ENCODE peak calls at places on chromosome 21, in eight cellular contexts. One of them, this sample, is unnamed.

GRCh38 chr21:41758550-41758949 is 8.3 kb downstream of the RIPK4 start:
- ATAC-seq in body of pancreas: no peak
- ATAC-seq in omental fat pad: no peak
- ATAC-seq in heart left ventricle: no peak
- ATAC-seq in natural killer cell: no peak
- ATAC-seq in activated B cell treated with CpG ODN at 0.5 μM for 24 hours: no peak
- ATAC-seq in GM23338: no peak
- ATAC-seq in GM12878: no peak
- ATAC-seq in this sample: no peak

GRCh38 chr21:42463861-42464515 is 32.0 kb downstream of the RSPH1 start:
- ATAC-seq in body of pancreas: no peak
- ATAC-seq in omental fat pad: no peak
- ATAC-seq in heart left ventricle: peak
- ATAC-seq in natural killer cell: peak
- ATAC-seq in activated B cell treated with CpG ODN at 0.5 μM for 24 hours: no peak
- ATAC-seq in GM23338: peak
- ATAC-seq in GM12878: peak
- ATAC-seq in this sample: peak

GRCh38 chr21:39874759-39875158 is 7.5 kb downstream of the PCP4 start:
- ATAC-seq in body of pancreas: no peak
- ATAC-seq in omental fat pad: no peak
- ATAC-seq in heart left ventricle: no peak
- ATAC-seq in natural killer cell: no peak
- ATAC-seq in activated B cell treated with CpG ODN at 0.5 μM for 24 hours: no peak
- ATAC-seq in GM23338: no peak
- ATAC-seq in GM12878: no peak
- ATAC-seq in this sample: no peak

GRCh38 chr21:46472246-46472645 is 13.6 kb downstream of the DIP2A start:
- ATAC-seq in body of pancreas: no peak
- ATAC-seq in omental fat pad: no peak
- ATAC-seq in heart left ventricle: peak
- ATAC-seq in natural killer cell: peak
- ATAC-seq in activated B cell treated with CpG ODN at 0.5 μM for 24 hours: no peak
- ATAC-seq in GM23338: no peak
- ATAC-seq in GM12878: no peak
- ATAC-seq in this sample: no peak

GRCh38 chr21:42739061-42739931 is 85.9 kb downstream of the PDE9A start:
- ATAC-seq in body of pancreas: no peak
- ATAC-seq in omental fat pad: no peak
- ATAC-seq in heart left ventricle: no peak
- ATAC-seq in natural killer cell: no peak
- ATAC-seq in activated B cell treated with CpG ODN at 0.5 μM for 24 hours: no peak
- ATAC-seq in GM23338: no peak
- ATAC-seq in GM12878: no peak
- ATAC-seq in this sample: no peak

GRCh38 chr21:33071878-33072306 is 2.0 kb downstream of the OLIG1 start:
- ATAC-seq in body of pancreas: no peak
- ATAC-seq in omental fat pad: peak
- ATAC-seq in heart left ventricle: no peak
- ATAC-seq in natural killer cell: no peak
- ATAC-seq in activated B cell treated with CpG ODN at 0.5 μM for 24 hours: no peak
- ATAC-seq in GM23338: peak
- ATAC-seq in GM12878: no peak
- ATAC-seq in this sample: no peak

GRCh38 chr21:45891388-45892155 is 90.0 kb upstream of the COL6A1 start:
- ATAC-seq in body of pancreas: no peak
- ATAC-seq in omental fat pad: peak
- ATAC-seq in heart left ventricle: no peak
- ATAC-seq in natural killer cell: no peak
- ATAC-seq in activated B cell treated with CpG ODN at 0.5 μM for 24 hours: no peak
- ATAC-seq in GM23338: no peak
- ATAC-seq in GM12878: no peak
- ATAC-seq in this sample: no peak

GRCh38 chr21:38488640-38489282 is 9.5 kb downstream of the ERG start:
- ATAC-seq in body of pancreas: no peak
- ATAC-seq in omental fat pad: no peak
- ATAC-seq in heart left ventricle: peak
- ATAC-seq in natural killer cell: no peak
- ATAC-seq in activated B cell treated with CpG ODN at 0.5 μM for 24 hours: no peak
- ATAC-seq in GM23338: no peak
- ATAC-seq in GM12878: no peak
- ATAC-seq in this sample: no peak

GRCh38 chr21:32611471-32611997 is 643 bp downstream of the CFAP298 start:
- ATAC-seq in body of pancreas: no peak
- ATAC-seq in omental fat pad: no peak
- ATAC-seq in heart left ventricle: peak
- ATAC-seq in natural killer cell: no peak
- ATAC-seq in activated B cell treated with CpG ODN at 0.5 μM for 24 hours: peak
- ATAC-seq in GM23338: peak
- ATAC-seq in GM12878: peak
- ATAC-seq in this sample: no peak

GRCh38 chr21:23968722-23969647 is 1638.3 kb downstream of the MRPL39 start:
- ATAC-seq in body of pancreas: peak
- ATAC-seq in omental fat pad: no peak
- ATAC-seq in heart left ventricle: no peak
- ATAC-seq in natural killer cell: peak
- ATAC-seq in activated B cell treated with CpG ODN at 0.5 μM for 24 hours: peak
- ATAC-seq in GM23338: peak
- ATAC-seq in GM12878: peak
- ATAC-seq in this sample: no peak
- TF ChIP-seq CTCF in body of pancreas: no peak
- TF ChIP-seq CTCF in omental fat pad: no peak
- TF ChIP-seq CTCF in heart left ventricle: peak
- TF ChIP-seq CTCF in natural killer cell: peak
- TF ChIP-seq CTCF in activated B cell treated with CpG ODN at 0.5 μM for 24 hours: no peak
- TF ChIP-seq CTCF in GM23338: peak
- TF ChIP-seq CTCF in GM12878: peak
- TF ChIP-seq CTCF in this sample: no peak

DNA sequence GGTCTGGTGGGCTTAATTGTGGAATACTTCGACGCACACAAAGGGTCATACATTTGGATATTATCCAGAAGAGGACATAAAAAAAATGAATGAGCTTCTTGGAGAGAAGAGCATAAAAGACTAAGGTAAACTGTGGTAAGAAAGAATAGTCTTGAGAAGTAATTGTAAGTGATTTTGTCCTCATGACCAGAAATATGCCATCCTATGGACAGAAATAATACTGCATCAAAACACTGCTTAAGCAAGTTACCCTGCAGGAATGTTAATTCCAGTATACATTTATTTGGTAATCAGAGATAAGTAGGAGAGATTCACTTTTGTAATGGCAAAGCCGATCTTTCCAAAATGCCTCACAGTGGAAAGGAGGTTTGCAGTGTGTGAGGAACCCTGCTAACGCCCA is 111.9 kb downstream of the NRIP1 start:
- ATAC-seq in body of pancreas: no peak
- ATAC-seq in omental fat pad: no peak
- ATAC-seq in heart left ventricle: no peak
- ATAC-seq in natural killer cell: no peak
- ATAC-seq in activated B cell treated with CpG ODN at 0.5 μM for 24 hours: no peak
- ATAC-seq in GM23338: no peak
- ATAC-seq in GM12878: no peak
- ATAC-seq in this sample: no peak
- TF ChIP-seq CTCF in body of pancreas: no peak
- TF ChIP-seq CTCF in omental fat pad: no peak
- TF ChIP-seq CTCF in heart left ventricle: no peak
- TF ChIP-seq CTCF in natural killer cell: no peak
- TF ChIP-seq CTCF in activated B cell treated with CpG ODN at 0.5 μM for 24 hours: no peak
- TF ChIP-seq CTCF in GM23338: peak
- TF ChIP-seq CTCF in GM12878: no peak
- TF ChIP-seq CTCF in this sample: no peak

DNA sequence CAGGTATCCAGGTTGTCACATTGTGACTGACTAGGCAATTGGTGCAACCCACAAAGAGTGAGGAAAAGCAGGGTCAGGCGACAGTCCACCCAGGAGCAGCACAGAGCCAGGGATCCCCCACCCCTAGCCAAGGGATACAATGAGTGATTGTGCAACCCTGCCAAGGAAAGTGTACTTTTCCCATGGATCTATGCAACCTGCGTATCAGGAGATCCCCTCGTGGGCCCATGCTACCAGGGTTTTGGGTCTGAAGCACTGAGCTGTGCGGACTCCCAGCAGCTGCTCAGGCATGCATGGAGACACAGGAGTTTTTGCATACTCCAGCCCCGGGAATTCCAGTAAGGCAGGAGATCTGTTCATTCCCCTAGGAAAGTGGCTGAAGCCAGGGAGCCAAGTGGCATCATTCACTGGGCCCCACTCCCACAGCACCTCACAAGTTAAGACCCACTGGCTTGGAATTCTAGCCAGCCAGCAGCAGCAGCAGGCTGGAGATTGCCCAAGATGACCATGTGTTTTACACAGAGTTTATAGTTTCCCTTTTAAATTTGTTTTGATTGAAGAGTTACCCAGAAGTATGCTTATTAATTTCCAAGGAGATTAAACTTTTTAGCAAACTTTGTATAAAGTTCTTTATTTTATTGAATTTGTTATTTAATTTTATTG is 136.0 kb downstream of the LTN1 start:
- ATAC-seq in body of pancreas: no peak
- ATAC-seq in omental fat pad: no peak
- ATAC-seq in heart left ventricle: no peak
- ATAC-seq in natural killer cell: no peak
- ATAC-seq in activated B cell treated with CpG ODN at 0.5 μM for 24 hours: no peak
- ATAC-seq in GM23338: peak
- ATAC-seq in GM12878: no peak
- ATAC-seq in this sample: peak
- TF ChIP-seq CTCF in body of pancreas: no peak
- TF ChIP-seq CTCF in omental fat pad: no peak
- TF ChIP-seq CTCF in heart left ventricle: no peak
- TF ChIP-seq CTCF in natural killer cell: no peak
- TF ChIP-seq CTCF in activated B cell treated with CpG ODN at 0.5 μM for 24 hours: no peak
- TF ChIP-seq CTCF in GM23338: no peak
- TF ChIP-seq CTCF in GM12878: no peak
- TF ChIP-seq CTCF in this sample: no peak

GRCh38 chr21:34088752-34089151 is 15.4 kb downstream of the MRPS6 start:
- ATAC-seq in body of pancreas: no peak
- ATAC-seq in omental fat pad: no peak
- ATAC-seq in heart left ventricle: no peak
- ATAC-seq in natural killer cell: no peak
- ATAC-seq in activated B cell treated with CpG ODN at 0.5 μM for 24 hours: no peak
- ATAC-seq in GM23338: no peak
- ATAC-seq in GM12878: no peak
- ATAC-seq in this sample: no peak

GRCh38 chr21:34093083-34093482 is 19.7 kb downstream of the MRPS6 start:
- ATAC-seq in body of pancreas: no peak
- ATAC-seq in omental fat pad: no peak
- ATAC-seq in heart left ventricle: no peak
- ATAC-seq in natural killer cell: no peak
- ATAC-seq in activated B cell treated with CpG ODN at 0.5 μM for 24 hours: no peak
- ATAC-seq in GM23338: no peak
- ATAC-seq in GM12878: no peak
- ATAC-seq in this sample: no peak

GRCh38 chr21:34092241-34092921 is 19.0 kb downstream of the MRPS6 start:
- ATAC-seq in body of pancreas: no peak
- ATAC-seq in omental fat pad: no peak
- ATAC-seq in heart left ventricle: no peak
- ATAC-seq in natural killer cell: peak
- ATAC-seq in activated B cell treated with CpG ODN at 0.5 μM for 24 hours: no peak
- ATAC-seq in GM23338: peak
- ATAC-seq in GM12878: peak
- ATAC-seq in this sample: no peak

GRCh38 chr21:34091032-34091431 is 17.7 kb downstream of the MRPS6 start:
- ATAC-seq in body of pancreas: no peak
- ATAC-seq in omental fat pad: no peak
- ATAC-seq in heart left ventricle: no peak
- ATAC-seq in natural killer cell: no peak
- ATAC-seq in activated B cell treated with CpG ODN at 0.5 μM for 24 hours: no peak
- ATAC-seq in GM23338: no peak
- ATAC-seq in GM12878: no peak
- ATAC-seq in this sample: no peak

GRCh38 chr21:34091607-34092006 is 18.2 kb downstream of the MRPS6 start:
- ATAC-seq in body of pancreas: no peak
- ATAC-seq in omental fat pad: no peak
- ATAC-seq in heart left ventricle: no peak
- ATAC-seq in natural killer cell: no peak
- ATAC-seq in activated B cell treated with CpG ODN at 0.5 μM for 24 hours: no peak
- ATAC-seq in GM23338: peak
- ATAC-seq in GM12878: peak
- ATAC-seq in this sample: no peak
- TF ChIP-seq CTCF in body of pancreas: no peak
- TF ChIP-seq CTCF in omental fat pad: no peak
- TF ChIP-seq CTCF in heart left ventricle: peak
- TF ChIP-seq CTCF in natural killer cell: peak
- TF ChIP-seq CTCF in activated B cell treated with CpG ODN at 0.5 μM for 24 hours: no peak
- TF ChIP-seq CTCF in GM23338: peak
- TF ChIP-seq CTCF in GM12878: peak
- TF ChIP-seq CTCF in this sample: peak

DNA sequence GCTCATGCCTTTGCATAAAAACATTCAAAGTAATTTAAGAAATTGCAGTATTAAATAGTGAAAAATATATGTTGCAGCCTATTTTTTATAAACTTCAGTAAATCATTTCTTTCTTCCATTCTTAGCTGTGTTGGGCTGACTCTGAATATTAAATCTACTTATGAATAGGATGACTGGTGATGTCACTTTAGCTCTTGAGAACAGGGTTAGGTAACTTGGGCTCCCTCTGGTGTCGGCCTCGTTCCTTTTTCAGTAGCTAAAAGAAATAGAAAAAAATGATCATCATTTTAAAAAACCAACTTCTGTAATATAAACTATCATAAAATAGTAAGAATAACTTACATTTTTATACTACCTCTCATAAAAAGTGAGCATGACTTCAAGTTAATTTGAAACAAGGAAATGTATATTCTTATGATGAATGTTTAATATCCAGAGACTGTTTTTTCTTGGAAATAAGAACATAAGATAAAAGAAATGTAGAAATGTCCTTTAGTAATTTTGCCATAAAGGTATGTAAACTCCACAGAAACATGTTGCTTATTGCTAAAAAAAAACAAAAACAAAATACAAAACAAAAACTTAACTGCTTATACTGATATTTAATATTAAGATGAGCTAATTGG is 26.8 kb upstream of the NCAM2 start:
- ATAC-seq in body of pancreas: no peak
- ATAC-seq in omental fat pad: no peak
- ATAC-seq in heart left ventricle: no peak
- ATAC-seq in natural killer cell: no peak
- ATAC-seq in activated B cell treated with CpG ODN at 0.5 μM for 24 hours: no peak
- ATAC-seq in GM23338: no peak
- ATAC-seq in GM12878: no peak
- ATAC-seq in this sample: no peak
- TF ChIP-seq CTCF in body of pancreas: peak
- TF ChIP-seq CTCF in omental fat pad: no peak
- TF ChIP-seq CTCF in heart left ventricle: peak
- TF ChIP-seq CTCF in natural killer cell: no peak
- TF ChIP-seq CTCF in activated B cell treated with CpG ODN at 0.5 μM for 24 hours: no peak
- TF ChIP-seq CTCF in GM23338: peak
- TF ChIP-seq CTCF in GM12878: no peak
- TF ChIP-seq CTCF in this sample: peak

DNA sequence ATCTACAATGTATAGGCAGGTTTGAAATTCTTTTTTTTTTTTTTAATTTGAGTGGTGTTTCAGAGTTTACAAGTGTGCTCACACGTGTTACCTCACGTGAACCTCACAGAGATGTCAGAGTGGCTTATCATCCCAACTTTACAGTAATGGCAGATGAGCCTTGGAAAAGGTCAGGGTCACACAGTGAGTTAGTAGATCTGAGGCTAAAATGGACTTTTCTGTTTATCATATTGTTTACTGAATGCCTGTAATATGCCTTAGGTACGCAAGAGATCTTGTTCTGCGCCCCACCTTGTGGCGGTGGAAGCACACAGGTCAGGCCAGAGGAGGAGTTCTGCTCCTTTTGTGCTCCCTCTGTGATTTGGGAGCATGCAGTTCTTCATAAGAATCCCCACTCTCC is 80.0 kb downstream of the DYRK1A start:
- ATAC-seq in body of pancreas: no peak
- ATAC-seq in omental fat pad: no peak
- ATAC-seq in heart left ventricle: no peak
- ATAC-seq in natural killer cell: peak
- ATAC-seq in activated B cell treated with CpG ODN at 0.5 μM for 24 hours: no peak
- ATAC-seq in GM23338: peak
- ATAC-seq in GM12878: no peak
- ATAC-seq in this sample: no peak
- TF ChIP-seq CTCF in body of pancreas: no peak
- TF ChIP-seq CTCF in omental fat pad: no peak
- TF ChIP-seq CTCF in heart left ventricle: no peak
- TF ChIP-seq CTCF in natural killer cell: no peak
- TF ChIP-seq CTCF in activated B cell treated with CpG ODN at 0.5 μM for 24 hours: no peak
- TF ChIP-seq CTCF in GM23338: peak
- TF ChIP-seq CTCF in GM12878: no peak
- TF ChIP-seq CTCF in this sample: no peak

This sample was measured in gastroesophageal sphincter.